ENCODE peak calls at places on chromosome 19, in nine cellular contexts. B is astrocyte of the cerebellum, G is cardiac fibroblast, R is tibial nerve, Y is transverse colon, V is fibroblast of pulmonary artery, T is astrocyte of the spinal cord, E is fibroblast of the aortic adventitia, S is Peyer's patch. X is an unnamed sample.

GRCh38 chr19:45629704-45630103 is 9.5 kb downstream of the EML2 start:
- DNase-seq in B (no peak), G (no peak), R (no peak), Y (no peak), V (no peak), T (no peak), E (no peak), S (no peak), X (no peak)

GRCh38 chr19:45768644-45769053 is 403 bp downstream of the SIX5 start:
- DNase-seq in B (no peak), G (peak; percentile 61), R (no peak), Y (peak; percentile 50), V (peak; percentile 50), T (no peak), E (no peak), S (no peak), X (peak; percentile 65)

GRCh38 chr19:53808710-53809125 is 15.4 kb downstream of the NLRP12 start:
- DNase-seq in B (peak; percentile 28), G (peak; percentile 74), R (no peak), Y (no peak), V (peak; percentile 74), T (peak; percentile 24), E (peak; percentile 75), S (no peak), X (peak; percentile 42)

GRCh38 chr19:53881482-53882390 is at the start of gene PRKCG:
- DNase-seq in B (no peak), G (no peak), R (no peak), Y (peak; percentile 71), V (no peak), T (no peak), E (no peak), S (peak; percentile 73), X (peak; percentile 37)

GRCh38 chr19:48635263-48635965 is 1.8 kb downstream of the DBP start:
- DNase-seq in B (no peak), G (peak; percentile 56), R (peak; percentile 76), Y (peak; percentile 82), V (peak; percentile 37), T (no peak), E (no peak), S (peak; percentile 90), X (peak; percentile 63)

GRCh38 chr19:47660435-47660832 is 51.5 kb downstream of the BICRA start:
- DNase-seq in B (no peak), G (no peak), R (no peak), Y (peak; percentile 57), V (no peak), T (no peak), E (no peak), S (peak; percentile 67), X (peak; percentile 86)

GRCh38 chr19:11377756-11378155 is 3.3 kb downstream of the SWSAP1 start:
- DNase-seq in B (no peak), G (no peak), R (no peak), Y (no peak), V (no peak), T (no peak), E (no peak), S (no peak), X (peak; percentile 36)

GRCh38 chr19:48874309-48875135 is 2.3 kb downstream of the PPP1R15A start:
- DNase-seq in B (no peak), G (peak; percentile 47), R (peak; percentile 31), Y (peak; percentile 45), V (peak; percentile 63), T (peak; percentile 47), E (peak; percentile 53), S (peak; percentile 63), X (peak; percentile 69)

GRCh38 chr19:23482829-23483228 is 87.6 kb upstream of the ZNF91 start:
- DNase-seq in B (no peak), G (no peak), R (no peak), Y (no peak), V (no peak), T (no peak), E (no peak), S (no peak), X (peak; percentile 40)

GRCh38 chr19:29378126-29378525 is 147.7 kb upstream of the VSTM2B start:
- DNase-seq in B (no peak), G (no peak), R (no peak), Y (no peak), V (no peak), T (no peak), E (no peak), S (peak; percentile 8), X (no peak)

GRCh38 chr19:21143846-21144245 is 2.0 kb downstream of the ZNF431 start:
- DNase-seq in B (no peak), G (no peak), R (no peak), Y (no peak), V (no peak), T (no peak), E (no peak), S (no peak), X (peak; percentile 97)

GRCh38 chr19:44530777-44531176 is 1.3 kb upstream of the CEACAM20 start:
- DNase-seq in B (no peak), G (peak; percentile 48), R (no peak), Y (no peak), V (peak; percentile 55), T (no peak), E (peak; percentile 46), S (no peak), X (peak; percentile 21)

GRCh38 chr19:13149628-13150186 is 468 bp downstream of the STX10 start:
- DNase-seq in B (no peak), G (peak; percentile 53), R (no peak), Y (peak; percentile 68), V (peak; percentile 52), T (peak; percentile 47), E (peak; percentile 34), S (no peak), X (peak; percentile 38)

GRCh38 chr19:39182174-39182505 is 14.6 kb upstream of the NCCRP1 start:
- DNase-seq in B (no peak), G (no peak), R (no peak), Y (no peak), V (no peak), T (no peak), E (peak; percentile 48), S (no peak), X (peak; percentile 52)

GRCh38 chr19:10271543-10272086 is 695 bp downstream of the ICAM1 start:
- DNase-seq in B (no peak), G (peak; percentile 45), R (no peak), Y (peak; percentile 43), V (peak; percentile 46), T (no peak), E (peak; percentile 37), S (no peak), X (no peak)
- H3K4me3 ChIP-seq in B (peak overlapping the region; percentile 39), G (peak overlapping the region; percentile 65), R (peak overlapping the region; percentile 17), Y (peak overlapping the region; percentile 25), V (peak overlapping the region; percentile 85), T (no peak overlapping the region), E (peak overlapping the region; percentile 69), S (peak overlapping the region; percentile 54), X (no peak overlapping the region)

GRCh38 chr19:17780781-17781180 is 14.2 kb upstream of the B3GNT3 start:
- DNase-seq in B (no peak), G (no peak), R (no peak), Y (no peak), V (no peak), T (no peak), E (no peak), S (no peak), X (no peak)

GRCh38 chr19:17787274-17787913 is 7.5 kb upstream of the B3GNT3 start:
- DNase-seq in B (no peak), G (no peak), R (no peak), Y (no peak), V (no peak), T (no peak), E (no peak), S (no peak), X (no peak)

GRCh38 chr19:17779281-17779930 is 15.5 kb upstream of the B3GNT3 start:
- DNase-seq in B (no peak), G (peak; percentile 52), R (peak; percentile 52), Y (peak; percentile 33), V (peak; percentile 38), T (no peak), E (peak; percentile 28), S (peak; percentile 68), X (peak; percentile 74)

GRCh38 chr19:17788632-17789031 is 6.3 kb upstream of the B3GNT3 start:
- DNase-seq in B (no peak), G (no peak), R (no peak), Y (no peak), V (no peak), T (no peak), E (no peak), S (no peak), X (no peak)

DNA sequence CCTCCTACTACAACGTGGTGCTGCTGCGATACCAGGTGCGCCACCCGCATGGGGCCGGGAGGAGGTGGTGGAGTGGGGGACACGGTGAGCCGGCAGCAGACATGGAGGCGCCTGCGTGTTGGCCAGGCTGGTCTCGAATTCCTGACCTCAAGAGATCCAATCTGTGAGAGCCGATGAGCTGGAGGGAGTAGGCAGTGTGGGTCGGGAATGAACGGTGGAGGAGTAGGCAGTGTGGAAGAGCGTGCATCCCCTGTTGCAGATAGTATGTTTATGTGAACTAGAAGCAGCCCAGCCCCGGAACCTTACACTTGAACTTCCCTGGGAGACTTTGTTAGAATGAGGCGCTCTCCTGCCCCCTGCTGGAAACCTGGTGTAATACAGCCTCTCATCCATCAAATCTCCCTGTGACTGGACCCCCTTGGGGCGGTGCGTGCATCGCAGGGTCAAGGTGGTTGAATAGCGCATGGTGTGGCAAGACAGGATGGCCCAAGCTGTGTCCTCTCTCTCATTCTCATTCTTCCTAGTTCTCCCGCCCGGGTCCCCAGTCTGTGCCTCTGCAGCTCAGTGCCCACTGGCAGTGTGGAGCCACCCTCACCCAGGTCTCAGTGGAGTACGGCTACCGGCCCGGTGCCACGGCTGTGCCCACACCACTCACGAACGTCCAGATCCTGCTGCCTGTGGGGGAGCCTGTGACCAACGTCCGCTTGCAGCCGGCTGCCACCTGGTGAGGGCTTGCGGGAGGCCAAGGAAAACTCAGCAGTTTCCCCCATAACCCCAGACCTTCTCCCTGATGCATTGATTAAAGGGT is 10.5 kb upstream of the B3GNT3 start:
- DNase-seq in B (peak; percentile 11), G (peak; percentile 74), R (peak; percentile 71), Y (peak; percentile 76), V (peak; percentile 72), T (peak; percentile 50), E (peak; percentile 72), S (peak; percentile 74), X (peak; percentile 65)
- TF ChIP-seq CTCF in B (peak; percentile 86), G (peak; percentile 82), R (peak; percentile 77), Y (peak; percentile 79), V (peak; percentile 87), T (peak; percentile 82), E (peak; percentile 85), S (peak; percentile 79), X (peak; percentile 83)

DNA sequence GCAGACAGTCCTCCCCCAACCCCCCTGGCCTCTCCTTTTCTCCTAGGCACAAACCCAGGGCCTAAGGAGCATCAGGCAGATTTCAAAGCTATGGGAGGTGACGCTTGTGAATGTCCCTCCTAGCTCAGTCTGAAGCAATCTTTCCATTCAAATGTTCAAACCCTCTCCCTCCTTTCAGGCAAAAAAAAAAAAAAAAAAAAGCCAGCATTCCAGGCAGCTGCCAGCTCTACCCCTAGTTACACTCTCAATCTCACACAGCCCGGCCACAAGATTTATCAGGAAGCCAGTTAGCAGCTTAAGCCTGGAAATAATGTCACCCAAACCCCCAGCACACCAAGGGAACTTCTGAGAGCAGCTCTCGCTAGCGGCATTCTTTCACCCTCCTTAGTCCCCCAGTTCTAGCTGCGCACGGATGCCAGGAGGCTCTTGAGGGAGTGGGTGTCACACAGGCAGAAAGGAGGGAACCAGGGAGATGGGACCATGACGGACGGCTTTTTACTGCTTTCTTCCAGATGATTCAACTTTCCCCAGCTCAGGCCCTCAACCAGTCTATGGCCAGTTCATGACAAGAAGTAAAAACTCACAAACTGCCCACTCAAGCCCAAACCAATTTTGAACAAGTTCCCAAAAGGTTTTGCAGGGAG is 6.3 kb downstream of the SH3GL1 start:
- DNase-seq in B (no peak), G (peak; percentile 74), R (no peak), Y (no peak), V (peak; percentile 57), T (no peak), E (peak; percentile 72), S (no peak), X (no peak)
- H3K4me3 ChIP-seq in B (no peak overlapping the region), G (no peak overlapping the region), R (no peak overlapping the region), Y (no peak overlapping the region), V (no peak overlapping the region), T (no peak overlapping the region), E (peak overlapping the region; percentile 44), S (no peak overlapping the region), X (no peak overlapping the region)

GRCh38 chr19:18203863-18204393 is at the start of gene RAB3A:
- DNase-seq in B (peak; percentile 100), G (peak; percentile 100), R (peak; percentile 100), Y (peak; percentile 100), V (peak; percentile 100), T (peak; percentile 100), E (peak; percentile 100), S (peak; percentile 100), X (peak; percentile 100)
- TF ChIP-seq CTCF in B (no peak), G (no peak), R (no peak), Y (no peak), V (no peak), T (no peak), E (no peak), S (no peak), X (no peak)

X was measured in epithelial cell of esophagus.